ENCODE peak calls at places on chromosomes 1 and 21, in four cellular contexts. F, S, W and Z are unnamed samples.

GRCh38 chr21:42257091-42257760 is 38.3 kb downstream of the ABCG1 start:
- DNase-seq in F (no peak), S (no peak), W (no peak), Z (no peak)

GRCh38 chr1:12511516-12512468 is 106.2 kb downstream of the DHRS3 start:
- DNase-seq in F (no peak), S (no peak), W (no peak), Z (no peak)

GRCh38 chr1:8097077-8097799 is 71.1 kb upstream of the ERRFI1 start:
- DNase-seq in F (no peak), S (peak), W (no peak), Z (peak)

GRCh38 chr1:176850871-176851270 is 313.6 kb downstream of the ASTN1 start:
- DNase-seq in F (no peak), S (no peak), W (no peak), Z (no peak)

GRCh38 chr1:223834660-223835263 is 11.0 kb downstream of the TP53BP2 start:
- DNase-seq in F (no peak), S (no peak), W (no peak), Z (no peak)

GRCh38 chr1:112638109-112638426 is 18.4 kb downstream of the CAPZA1 start:
- DNase-seq in F (no peak), S (no peak), W (no peak), Z (no peak)

GRCh38 chr21:25834376-25834775 is 99.6 kb downstream of the GABPA start:
- DNase-seq in F (no peak), S (no peak), W (no peak), Z (no peak)

GRCh38 chr1:91751281-91751680 is 134.7 kb downstream of the TGFBR3 start:
- DNase-seq in F (no peak), S (no peak), W (no peak), Z (no peak)

GRCh38 chr1:197343663-197344273 is 75.7 kb downstream of the CRB1 start:
- DNase-seq in F (no peak), S (no peak), W (no peak), Z (no peak)

GRCh38 chr1:55402117-55402516 is 187.0 kb upstream of the USP24 start:
- DNase-seq in F (no peak), S (no peak), W (no peak), Z (no peak)

GRCh38 chr21:36615274-36615964 is 83.5 kb upstream of the SIM2 start:
- DNase-seq in F (peak), S (no peak), W (peak), Z (peak)